ENCODE peak calls at places on chromosomes 5 and 9, in nine cellular contexts. F, E, K, O, C, V, X, B and S are unnamed samples.

GRCh38 chr9:113343732-113344231 is 3.7 kb upstream of the WDR31 start:
- DNase-seq in F (peak; percentile 89), E (no peak), K (no peak), O (no peak), C (peak; percentile 76), V (peak; percentile 79), X (peak; percentile 65), B (no peak), S (peak; percentile 25)

GRCh38 chr5:138911441-138911840 is 36.3 kb upstream of the LRRTM2 start:
- DNase-seq in F (no peak), E (no peak), K (no peak), O (no peak), C (no peak), V (no peak), X (peak; percentile 44), B (no peak), S (peak; percentile 24)

GRCh38 chr5:103034662-103035392 is 85.1 kb downstream of the GIN1 start:
- DNase-seq in F (no peak), E (no peak), K (no peak), O (no peak), C (no peak), V (no peak), X (no peak), B (no peak), S (no peak)

GRCh38 chr9:21710792-21711191 is 91.6 kb upstream of the MTAP start:
- DNase-seq in F (no peak), E (no peak), K (no peak), O (no peak), C (no peak), V (no peak), X (peak; percentile 20), B (no peak), S (no peak)

GRCh38 chr5:81803812-81804211 is 52.9 kb upstream of the SSBP2 start:
- DNase-seq in F (no peak), E (no peak), K (no peak), O (no peak), C (no peak), V (no peak), X (no peak), B (no peak), S (no peak)

GRCh38 chr9:88947581-88948573 is 43.4 kb upstream of the S1PR3 start:
- DNase-seq in F (no peak), E (no peak), K (no peak), O (no peak), C (no peak), V (no peak), X (peak; percentile 53), B (no peak), S (peak; percentile 74)

GRCh38 chr5:175603987-175604739 is 53.7 kb upstream of the HRH2 start:
- DNase-seq in F (no peak), E (no peak), K (no peak), O (no peak), C (no peak), V (no peak), X (no peak), B (no peak), S (no peak)

GRCh38 chr5:132090107-132090506 is 16.5 kb downstream of the CSF2 start:
- DNase-seq in F (no peak), E (no peak), K (no peak), O (no peak), C (no peak), V (no peak), X (peak; percentile 79), B (peak; percentile 59), S (peak; percentile 73)

GRCh38 chr5:95958308-95959014 is 3.2 kb downstream of the ELL2 start:
- DNase-seq in F (no peak), E (no peak), K (no peak), O (no peak), C (peak; percentile 61), V (no peak), X (no peak), B (no peak), S (peak; percentile 33)

GRCh38 chr5:34045996-34046395 is 3.0 kb upstream of the C1QTNF3 start:
- DNase-seq in F (no peak), E (no peak), K (no peak), O (no peak), C (no peak), V (no peak), X (peak; percentile 23), B (no peak), S (peak; percentile 89)

GRCh38 chr9:136085815-136086212 is 9.3 kb downstream of the NACC2 start:
- DNase-seq in F (peak; percentile 88), E (no peak), K (no peak), O (no peak), C (no peak), V (no peak), X (no peak), B (no peak), S (no peak)

GRCh38 chr5:11897831-11898230 is 6.4 kb downstream of the CTNND2 start:
- DNase-seq in F (no peak), E (no peak), K (no peak), O (no peak), C (no peak), V (no peak), X (no peak), B (no peak), S (no peak)

GRCh38 chr5:142360607-142361120 is 35.8 kb upstream of the SPRY4 start:
- DNase-seq in F (no peak), E (peak; percentile 58), K (no peak), O (no peak), C (peak; percentile 48), V (no peak), X (peak; percentile 72), B (peak; percentile 43), S (peak; percentile 52)

GRCh38 chr9:134293031-134293521 is 33.2 kb upstream of the RXRA start:
- DNase-seq in F (no peak), E (peak; percentile 21), K (no peak), O (no peak), C (no peak), V (no peak), X (no peak), B (no peak), S (no peak)

GRCh38 chr9:110592075-110592830 is 12.7 kb upstream of the SVEP1 start:
- DNase-seq in F (no peak), E (no peak), K (no peak), O (no peak), C (no peak), V (no peak), X (no peak), B (no peak), S (peak; percentile 25)

GRCh38 chr5:95668216-95668615 is 14.6 kb downstream of the SPATA9 start:
- DNase-seq in F (no peak), E (no peak), K (no peak), O (no peak), C (no peak), V (no peak), X (peak; percentile 55), B (no peak), S (peak; percentile 34)

GRCh38 chr5:172775326-172776234 is 4.6 kb upstream of the DUSP1 start:
- DNase-seq in F (no peak), E (no peak), K (no peak), O (no peak), C (peak; percentile 90), V (no peak), X (peak; percentile 97), B (no peak), S (peak; percentile 99)

GRCh38 chr9:134614256-134614655 is 27.3 kb upstream of the COL5A1 start:
- DNase-seq in F (no peak), E (no peak), K (no peak), O (no peak), C (no peak), V (no peak), X (no peak), B (no peak), S (no peak)

GRCh38 chr9:108207611-108208051 is 648.2 kb downstream of the ACTL7B start:
- DNase-seq in F (peak; percentile 19), E (no peak), K (no peak), O (no peak), C (no peak), V (no peak), X (no peak), B (peak; percentile 9), S (peak; percentile 15)